ENCODE peak calls at places on chromosomes 16 and 17, in eight cellular contexts. U is lung; H is IMR-90; A is heart left ventricle; J is left lung; S is heart right ventricle; I is effector memory CD4-positive, alpha-beta T cell; E is CD8-positive, alpha-beta memory T cell. X is an unnamed sample. For H3K27me3, the result is how much of the 10 kb centered on the place peaks cover.

GRCh38 chr16:25194285-25194878 is 22.4 kb upstream of the AQP8 start:
- DNase-seq in U (no peak), H (no peak), A (no peak), J (no peak), S (no peak), I (no peak), E (no peak), X (no peak)

GRCh38 chr16:8850279-8850885 is 18.4 kb downstream of the CARHSP1 start:
- DNase-seq in U (no peak), H (peak), A (peak), J (peak), S (peak), I (no peak), E (no peak), X (no peak)

GRCh38 chr17:8859804-8860430 is 7.6 kb downstream of the PIK3R6 start:
- DNase-seq in U (no peak), H (no peak), A (no peak), J (no peak), S (no peak), I (no peak), E (no peak), X (no peak)

GRCh38 chr17:29891131-29891530 is 38.9 kb downstream of the SSH2 start:
- DNase-seq in U (no peak), H (no peak), A (no peak), J (no peak), S (no peak), I (no peak), E (no peak), X (no peak)

GRCh38 chr17:68260051-68260762 is 12.4 kb downstream of the AMZ2 start:
- DNase-seq in U (no peak), H (no peak), A (no peak), J (no peak), S (no peak), I (no peak), E (no peak), X (no peak)

GRCh38 chr16:77238593-77238992 is 39.4 kb downstream of the SYCE1L start:
- DNase-seq in U (no peak), H (no peak), A (no peak), J (no peak), S (no peak), I (no peak), E (no peak), X (no peak)

GRCh38 chr16:63577891-63578290 is 1541.7 kb upstream of the CDH8 start:
- DNase-seq in U (no peak), H (no peak), A (no peak), J (no peak), S (no peak), I (no peak), E (no peak), X (no peak)

GRCh38 chr16:22357635-22357971 is 16.8 kb downstream of the CDR2 start:
- DNase-seq in U (no peak), H (no peak), A (no peak), J (no peak), S (no peak), I (no peak), E (no peak), X (no peak)

GRCh38 chr16:89064606-89065444 is 28.8 kb upstream of the ACSF3 start:
- DNase-seq in U (no peak), H (no peak), A (no peak), J (no peak), S (no peak), I (no peak), E (no peak), X (no peak)

GRCh38 chr17:29836643-29837042 is 93.4 kb downstream of the SSH2 start:
- DNase-seq in U (no peak), H (peak), A (no peak), J (no peak), S (no peak), I (no peak), E (no peak), X (no peak)

GRCh38 chr16:6206080-6206479 is 1108.5 kb upstream of the EEF2KMT start:
- DNase-seq in U (no peak), H (no peak), A (no peak), J (no peak), S (no peak), I (no peak), E (no peak), X (no peak)

GRCh38 chr16:88983157-88983556 is 6.2 kb upstream of the CBFA2T3 start:
- DNase-seq in U (no peak), H (no peak), A (no peak), J (peak), S (no peak), I (no peak), E (no peak), X (no peak)

GRCh38 chr17:37729905-37730304 is 15.0 kb downstream of the HNF1B start:
- DNase-seq in U (no peak), H (no peak), A (no peak), J (no peak), S (no peak), I (no peak), E (no peak), X (no peak)

GRCh38 chr16:86669285-86669805 is 91.0 kb downstream of the FOXL1 start:
- DNase-seq in U (no peak), H (no peak), A (no peak), J (no peak), S (no peak), I (no peak), E (no peak), X (no peak)

GRCh38 chr16:28189237-28189636 is 22.5 kb downstream of the XPO6 start:
- DNase-seq in U (no peak), H (peak), A (no peak), J (no peak), S (no peak), I (no peak), E (no peak), X (no peak)

GRCh38 chr17:17669081-17669850 is 12.0 kb upstream of the RAI1 start:
- DNase-seq in U (no peak), H (peak), A (no peak), J (peak), S (no peak), I (no peak), E (no peak), X (no peak)

GRCh38 chr17:2071421-2072281 is 16.7 kb downstream of the HIC1 start:
- DNase-seq in U (no peak), H (peak), A (peak), J (no peak), S (no peak), I (no peak), E (no peak), X (no peak)

GRCh38 chr16:80700558-80700957 is 103.8 kb downstream of the CDYL2 start:
- DNase-seq in U (no peak), H (no peak), A (no peak), J (no peak), S (no peak), I (no peak), E (no peak), X (no peak)

DNA sequence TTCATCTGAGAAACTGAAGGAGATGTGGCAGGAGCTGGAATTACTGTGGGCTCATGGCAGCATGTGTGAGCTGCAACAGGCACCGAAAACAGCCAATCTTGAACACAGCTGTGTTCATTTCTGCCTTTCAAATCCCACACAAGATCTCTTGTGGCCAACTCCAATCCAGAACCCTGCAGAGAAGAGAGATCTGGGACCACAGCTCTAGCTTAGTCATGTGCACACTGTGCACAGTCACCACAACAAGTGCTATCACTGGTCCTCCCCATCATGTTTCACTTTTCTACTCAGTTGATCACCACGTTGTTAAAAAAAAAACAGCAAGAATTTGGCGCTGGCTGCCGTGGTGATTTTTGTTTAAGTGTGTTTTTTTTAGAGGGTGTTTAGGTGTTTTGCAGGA is 254.5 kb upstream of the ELAC2 start:
- DNase-seq in U (no peak), H (no peak), A (no peak), J (no peak), S (no peak), I (no peak), E (no peak), X (no peak)
- H3K27me3 ChIP-seq in U (under half), H (under half), A (under half), J (under half), S (under half), I (under half), E (under half), X (under half)

GRCh38 chr16:31010539-31010938 is at the start of gene STX1B:
- DNase-seq in U (no peak), H (no peak), A (no peak), J (no peak), S (no peak), I (peak), E (peak), X (no peak)

GRCh38 chr16:31008154-31008950 is 2.1 kb downstream of the STX1B start:
- DNase-seq in U (no peak), H (peak), A (no peak), J (no peak), S (no peak), I (no peak), E (no peak), X (no peak)

GRCh38 chr16:31009894-31010293 is 544 bp downstream of the STX1B start:
- DNase-seq in U (no peak), H (no peak), A (no peak), J (no peak), S (no peak), I (no peak), E (no peak), X (no peak)

GRCh38 chr16:31009120-31009519 is 1.3 kb downstream of the STX1B start:
- DNase-seq in U (no peak), H (no peak), A (no peak), J (no peak), S (no peak), I (no peak), E (no peak), X (no peak)

DNA sequence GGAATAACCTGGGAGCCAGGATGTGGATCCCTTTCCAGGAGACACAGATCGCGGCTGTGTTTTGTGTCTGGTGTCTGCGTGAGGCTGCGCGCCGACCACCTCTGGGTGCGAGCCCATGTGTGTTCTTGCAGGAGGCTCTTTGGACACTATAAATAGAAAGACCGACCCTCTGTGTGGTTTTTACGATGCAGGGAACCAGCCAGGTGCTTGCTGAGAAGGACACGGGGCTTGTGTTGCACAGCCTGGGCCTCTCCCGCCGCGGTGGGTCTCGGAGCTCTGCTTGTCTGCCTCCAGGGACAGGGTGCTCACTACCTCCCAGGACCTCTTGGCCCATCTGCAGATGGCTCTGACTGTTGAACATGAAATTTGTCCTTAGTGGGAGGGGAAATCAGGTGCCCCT is 505 bp upstream of the STX1B start:
- DNase-seq in U (no peak), H (no peak), A (no peak), J (no peak), S (no peak), I (no peak), E (no peak), X (no peak)
- H3K27me3 ChIP-seq in U (under half), H (under half), A (under half), J (half or more), S (half or more), I (under half), E (under half), X (under half)

GRCh38 chr16:13234999-13235398 is 333.6 kb downstream of the SHISA9 start:
- DNase-seq in U (no peak), H (no peak), A (no peak), J (no peak), S (no peak), I (no peak), E (no peak), X (no peak)
- H3K27me3 ChIP-seq in U (under half), H (under half), A (under half), J (under half), S (under half), I (under half), E (under half), X (under half)

DNA sequence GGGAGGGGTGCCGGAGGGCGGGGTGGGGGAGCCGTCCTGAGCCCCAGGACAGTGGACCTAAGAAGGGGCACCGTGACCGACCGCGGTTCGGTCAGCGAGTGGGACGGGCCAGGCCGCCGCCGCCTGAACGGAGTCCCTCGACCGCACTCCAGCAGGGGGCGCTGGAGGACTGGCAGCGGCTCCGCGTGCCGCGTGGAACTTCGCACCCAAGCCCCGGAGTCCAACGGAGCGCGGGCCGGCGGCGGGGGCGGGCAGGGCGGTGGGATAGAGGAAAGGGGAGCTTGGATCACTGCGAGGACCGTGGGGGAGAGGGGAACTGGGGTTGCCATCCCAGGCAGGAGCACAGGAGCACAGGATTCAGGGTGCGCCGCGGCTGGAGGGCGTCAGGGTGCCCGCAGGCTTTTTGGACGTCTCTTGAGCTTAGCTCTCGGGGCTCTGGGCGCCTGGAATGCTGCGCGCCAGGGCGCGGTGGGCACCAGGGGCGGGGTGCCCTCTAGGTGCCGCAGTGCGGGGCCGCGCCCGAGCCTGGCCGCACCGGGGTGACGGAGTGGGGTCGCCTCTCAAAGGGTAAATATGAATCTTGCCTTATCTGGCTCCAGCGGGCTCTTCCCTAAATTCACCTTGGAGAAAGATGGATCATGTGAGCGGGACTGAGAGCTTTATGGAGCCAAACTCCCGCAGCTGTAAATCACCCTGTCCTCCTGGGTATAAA is 379 bp upstream of the OTOP2 start:
- DNase-seq in U (peak), H (peak), A (peak), J (peak), S (peak), I (peak), E (peak), X (no peak)
- H3K27me3 ChIP-seq in U (under half), H (half or more), A (half or more), J (half or more), S (half or more), I (under half), E (under half), X (under half)

GRCh38 chr17:47848198-47848513 is 2.8 kb downstream of the SP6 start:
- DNase-seq in U (no peak), H (no peak), A (no peak), J (no peak), S (no peak), I (no peak), E (no peak), X (no peak)
- H3K27me3 ChIP-seq in U (under half), H (half or more), A (half or more), J (half or more), S (half or more), I (half or more), E (half or more), X (half or more)

DNA sequence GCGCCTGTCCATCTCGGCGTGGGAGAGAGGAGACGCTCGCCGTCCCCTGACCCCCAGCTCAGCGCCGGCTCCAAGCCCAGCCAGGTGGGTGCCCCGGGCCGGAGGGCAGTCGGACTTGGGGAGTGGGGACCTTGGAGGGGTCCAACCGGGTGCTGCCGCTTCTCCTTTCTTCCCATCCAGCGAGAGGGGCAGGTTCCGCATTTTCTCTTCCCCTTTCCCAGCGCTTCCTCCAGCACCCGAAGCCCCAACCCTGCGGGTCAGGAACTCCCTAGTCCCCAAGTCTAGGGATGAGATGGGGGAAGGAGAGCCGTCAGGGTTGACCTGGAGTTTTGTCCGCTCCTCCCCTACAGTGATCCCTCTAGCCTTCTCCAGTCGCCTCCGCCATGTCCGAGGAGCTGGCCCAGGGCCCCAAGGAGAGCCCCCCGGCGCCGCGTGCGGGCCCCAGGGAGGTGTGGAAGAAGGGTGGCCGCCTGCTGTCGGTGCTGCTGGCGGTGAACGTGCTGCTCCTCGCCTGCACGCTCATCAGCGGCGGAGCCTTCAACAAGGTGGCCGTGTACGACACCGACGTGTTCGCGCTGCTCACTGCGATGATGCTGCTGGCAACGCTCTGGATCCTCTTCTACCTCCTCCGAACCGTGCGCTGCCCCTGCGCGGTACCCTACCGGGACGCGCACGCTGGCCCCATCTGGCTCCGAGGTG is at the start of gene OTOP2:
- DNase-seq in U (peak), H (no peak), A (peak), J (peak), S (peak), I (no peak), E (no peak), X (no peak)
- H3K27me3 ChIP-seq in U (under half), H (half or more), A (half or more), J (half or more), S (half or more), I (under half), E (under half), X (under half)

DNA sequence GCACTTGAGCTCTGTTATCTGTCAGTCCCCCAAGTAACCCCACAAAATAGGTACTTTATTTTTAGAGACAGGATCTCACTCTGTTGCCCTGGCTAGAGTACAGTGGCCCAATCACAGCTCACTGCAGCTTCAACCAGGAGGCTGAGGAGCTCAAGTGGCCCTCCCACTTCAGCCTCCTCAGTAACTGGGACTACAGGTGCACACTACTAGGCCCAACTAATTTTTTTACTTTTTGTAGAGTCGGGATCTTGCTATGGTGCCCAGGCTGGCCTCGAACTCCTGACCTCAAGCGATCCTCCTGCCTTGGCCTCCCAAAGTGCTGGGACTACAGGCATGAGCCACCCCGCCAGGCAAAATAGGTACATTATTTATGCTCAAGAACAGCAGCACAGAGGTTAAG is 99.6 kb downstream of the MGAT5B start:
- DNase-seq in U (no peak), H (no peak), A (no peak), J (no peak), S (no peak), I (no peak), E (no peak), X (no peak)
- H3K27me3 ChIP-seq in U (under half), H (half or more), A (under half), J (half or more), S (half or more), I (under half), E (under half), X (under half)

DNA sequence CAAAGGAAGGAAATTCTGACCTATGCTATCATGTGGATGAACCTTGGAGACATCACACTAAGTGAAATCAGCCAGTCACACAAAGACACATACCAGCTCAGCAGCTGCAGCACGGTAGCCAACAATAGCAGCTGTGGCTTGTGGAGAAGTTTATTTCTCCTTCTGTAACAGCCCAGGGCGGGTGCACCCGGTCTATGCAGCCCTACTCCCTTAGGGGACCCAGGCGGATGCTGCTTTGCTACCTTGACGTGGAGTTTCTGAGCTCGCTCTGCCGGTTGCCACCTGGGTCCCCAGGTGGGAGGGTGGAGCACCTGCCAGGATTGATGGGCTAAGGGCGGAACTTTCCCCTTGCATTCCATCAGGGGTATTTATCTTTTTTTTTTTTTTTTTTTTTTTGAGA is 45.1 kb downstream of the TMEM235 start:
- DNase-seq in U (no peak), H (no peak), A (no peak), J (no peak), S (no peak), I (no peak), E (no peak), X (no peak)
- H3K27me3 ChIP-seq in U (under half), H (under half), A (under half), J (under half), S (under half), I (under half), E (under half), X (under half)

GRCh38 chr17:42179335-42179734 is 1.6 kb downstream of the KCNH4 start:
- DNase-seq in U (no peak), H (no peak), A (no peak), J (no peak), S (no peak), I (no peak), E (no peak), X (no peak)
- H3K27me3 ChIP-seq in U (under half), H (half or more), A (under half), J (under half), S (under half), I (under half), E (under half), X (under half)

X was measured in iPS DF 6.9.